ENCODE peak calls at places on chromosomes 3 and 15, in ten cellular contexts. B is mammary epithelial cell, U is OCI-LY7, R is A673, S is neural progenitor cell, F is HCT116, J is mesendoderm, O is A549, H is tibial nerve, G is pancreas. V is an unnamed sample.

GRCh38 chr15:63387741-63388468 is 6.3 kb upstream of the CA12 start:
- DNase-seq in B (no peak), U (no peak), R (no peak), S (no peak), F (no peak), J (peak; percentile 51), O (no peak), H (no peak), G (no peak), V (no peak)

GRCh38 chr3:12730511-12731234 is 28.4 kb downstream of the TMEM40 start:
- DNase-seq in B (peak; percentile 67), U (no peak), R (no peak), S (no peak), F (no peak), J (no peak), O (no peak), H (no peak), G (no peak), V (no peak)

GRCh38 chr15:59933607-59934006 is 70.5 kb upstream of the FOXB1 start:
- DNase-seq in B (no peak), U (no peak), R (no peak), S (no peak), F (no peak), J (peak; percentile 40), O (no peak), H (no peak), G (no peak), V (peak; percentile 66)

GRCh38 chr3:159806412-159806811 is 182.2 kb upstream of the IL12A start:
- DNase-seq in B (no peak), U (no peak), R (no peak), S (peak; percentile 9), F (no peak), J (no peak), O (no peak), H (no peak), G (no peak), V (no peak)

GRCh38 chr3:17025594-17026139 is 140.9 kb downstream of the PLCL2 start:
- DNase-seq in B (no peak), U (no peak), R (no peak), S (no peak), F (no peak), J (no peak), O (no peak), H (no peak), G (no peak), V (no peak)

GRCh38 chr3:178597388-178597787 is 61.2 kb downstream of the KCNMB2 start:
- DNase-seq in B (no peak), U (no peak), R (no peak), S (no peak), F (no peak), J (no peak), O (no peak), H (no peak), G (no peak), V (no peak)

GRCh38 chr3:128217702-128218475 is 64.6 kb downstream of the EEFSEC start:
- DNase-seq in B (no peak), U (peak; percentile 55), R (peak; percentile 62), S (no peak), F (no peak), J (no peak), O (no peak), H (no peak), G (no peak), V (no peak)

GRCh38 chr3:71521940-71522876 is 61.3 kb downstream of the FOXP1 start:
- DNase-seq in B (no peak), U (peak; percentile 24), R (peak; percentile 15), S (no peak), F (no peak), J (no peak), O (no peak), H (no peak), G (peak; percentile 19), V (no peak)

GRCh38 chr3:140664111-140664510 is 13.8 kb upstream of the TRIM42 start:
- DNase-seq in B (no peak), U (no peak), R (no peak), S (no peak), F (no peak), J (peak; percentile 45), O (no peak), H (no peak), G (no peak), V (no peak)

GRCh38 chr3:177483182-177483967 is 286.1 kb upstream of the TBL1XR1 start:
- DNase-seq in B (peak; percentile 91), U (peak; percentile 6), R (peak; percentile 24), S (peak; percentile 49), F (peak; percentile 31), J (peak; percentile 88), O (no peak), H (no peak), G (no peak), V (no peak)

DNA sequence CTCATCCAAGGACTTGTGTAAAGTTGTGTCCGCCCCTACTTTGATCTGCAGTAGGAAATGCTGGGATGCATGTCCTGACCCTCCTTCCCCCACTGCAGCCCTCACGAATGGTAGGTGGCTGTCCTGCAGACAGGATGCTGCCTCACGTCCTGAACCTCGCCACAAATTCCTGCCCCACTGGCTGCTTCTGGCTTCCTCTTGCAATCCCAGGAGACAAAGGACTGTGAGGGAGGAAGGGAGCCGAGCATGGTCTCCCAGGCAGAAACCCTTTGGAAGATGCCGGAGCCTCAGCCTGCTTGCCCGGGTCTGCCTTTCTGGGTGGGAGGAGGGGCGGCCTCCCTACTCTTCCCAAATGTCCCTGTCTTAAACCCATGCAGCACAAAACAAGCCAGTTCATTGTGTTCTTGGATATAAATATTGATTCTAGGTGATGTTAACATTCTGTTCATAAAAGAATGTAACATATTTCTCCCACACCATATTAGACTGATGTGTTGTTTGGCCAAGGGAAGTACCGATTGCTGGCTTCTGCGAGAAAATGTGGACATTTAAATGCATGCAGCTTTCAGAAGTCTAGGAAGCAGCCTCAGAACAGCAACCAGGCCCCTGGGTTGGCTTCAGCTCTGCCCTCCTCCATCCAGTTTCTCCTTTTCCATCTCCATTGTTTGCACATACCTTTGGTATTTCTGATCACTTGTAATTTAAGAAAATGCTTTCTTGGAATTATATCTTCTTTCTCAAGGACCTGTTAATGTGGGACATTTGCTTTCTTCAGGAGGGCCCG is 75.3 kb downstream of the HMG20A start:
- DNase-seq in B (no peak), U (no peak), R (no peak), S (peak; percentile 44), F (no peak), J (peak; percentile 78), O (no peak), H (no peak), G (no peak), V (peak; percentile 76)
- H3K4me3 ChIP-seq in B (no peak overlapping the region), U (no peak overlapping the region), R (no peak overlapping the region), S (no peak overlapping the region), F (no peak overlapping the region), J (no peak overlapping the region), O (no peak overlapping the region), H (no peak overlapping the region), G (no peak overlapping the region), V (no peak overlapping the region)

GRCh38 chr3:61945657-61946056 is 384.3 kb downstream of the PTPRG start:
- DNase-seq in B (no peak), U (no peak), R (no peak), S (no peak), F (no peak), J (no peak), O (no peak), H (no peak), G (no peak), V (no peak)

GRCh38 chr3:61944736-61945135 is 383.4 kb downstream of the PTPRG start:
- DNase-seq in B (no peak), U (no peak), R (no peak), S (no peak), F (no peak), J (peak; percentile 55), O (no peak), H (no peak), G (no peak), V (no peak)

GRCh38 chr3:61946925-61947324 is 385.6 kb downstream of the PTPRG start:
- DNase-seq in B (no peak), U (no peak), R (no peak), S (peak; percentile 84), F (no peak), J (no peak), O (no peak), H (no peak), G (no peak), V (no peak)

GRCh38 chr3:61948699-61949305 is 387.4 kb downstream of the PTPRG start:
- DNase-seq in B (no peak), U (no peak), R (no peak), S (no peak), F (no peak), J (no peak), O (no peak), H (no peak), G (no peak), V (no peak)

GRCh38 chr3:61947456-61947855 is 386.1 kb downstream of the PTPRG start:
- DNase-seq in B (no peak), U (no peak), R (no peak), S (peak; percentile 35), F (no peak), J (no peak), O (no peak), H (no peak), G (no peak), V (no peak)
- H3K4me1 ChIP-seq in B (no peaks in the 10 kb centered on the region), U (no peaks in the 10 kb centered on the region), R (no peaks in the 10 kb centered on the region), S (peaks cover 79% of the 10 kb centered on the region), F (no peaks in the 10 kb centered on the region), J (peaks cover 3% of the 10 kb centered on the region), O (no peaks in the 10 kb centered on the region), H (peaks cover 14% of the 10 kb centered on the region), G (no peaks in the 10 kb centered on the region), V (no peaks in the 10 kb centered on the region)

GRCh38 chr3:170038434-170039110 is 777 bp downstream of the GPR160 start:
- DNase-seq in B (no peak), U (peak; percentile 67), R (peak; percentile 35), S (peak; percentile 66), F (no peak), J (peak; percentile 61), O (no peak), H (no peak), G (peak; percentile 51), V (no peak)
- H3K27ac ChIP-seq in B (no peak overlapping the region), U (peak overlapping the region; percentile 64), R (peak overlapping the region; percentile 11), S (no peak overlapping the region), F (peak overlapping the region; percentile 39), J (no peak overlapping the region), O (peak overlapping the region; percentile 87), H (no peak overlapping the region), G (peak overlapping the region; percentile 13), V (no peak overlapping the region)

GRCh38 chr15:34337557-34338306 is at the start of gene SLC12A6:
- DNase-seq in B (peak; percentile 91), U (peak; percentile 90), R (peak; percentile 95), S (peak; percentile 96), F (peak; percentile 65), J (peak; percentile 90), O (peak; percentile 90), H (peak; percentile 79), G (peak; percentile 90), V (peak; percentile 88)

GRCh38 chr15:34335176-34335575 is 2.4 kb downstream of the SLC12A6 start:
- DNase-seq in B (peak; percentile 35), U (no peak), R (peak; percentile 39), S (no peak), F (no peak), J (no peak), O (no peak), H (no peak), G (no peak), V (no peak)

GRCh38 chr15:34336947-34337556 is 529 bp downstream of the SLC12A6 start:
- DNase-seq in B (peak; percentile 9), U (peak; percentile 41), R (no peak), S (peak; percentile 16), F (no peak), J (no peak), O (no peak), H (no peak), G (peak; percentile 20), V (no peak)

GRCh38 chr15:34334676-34335075 is 2.9 kb downstream of the SLC12A6 start:
- DNase-seq in B (no peak), U (no peak), R (no peak), S (no peak), F (no peak), J (no peak), O (no peak), H (no peak), G (no peak), V (no peak)

GRCh38 chr15:34336333-34336732 is 1.2 kb downstream of the SLC12A6 start:
- DNase-seq in B (no peak), U (no peak), R (no peak), S (no peak), F (no peak), J (no peak), O (no peak), H (no peak), G (no peak), V (no peak)
- H3K4me3 ChIP-seq in B (no peak overlapping the region), U (peak overlapping the region; percentile 90), R (no peak overlapping the region), S (peak overlapping the region; percentile 99), F (no peak overlapping the region), J (no peak overlapping the region), O (no peak overlapping the region), H (no peak overlapping the region), G (no peak overlapping the region), V (no peak overlapping the region)

V was measured in SJSA1.